ENCODE peak calls at places on chromosomes 7 and 10, in six cellular contexts. Q, T, L, W, V and K are unnamed samples.

GRCh38 chr7:129454249-129454551 is 20.0 kb downstream of the STRIP2 start:
- DNase-seq in Q (no peak), T (no peak), L (peak; percentile 74), W (no peak), V (no peak), K (peak; percentile 57)

GRCh38 chr7:1432411-1433082 is 26.7 kb downstream of the MICALL2 start:
- DNase-seq in Q (peak; percentile 67), T (peak; percentile 85), L (peak; percentile 23), W (peak; percentile 66), V (peak; percentile 73), K (peak; percentile 78)

GRCh38 chr7:104652865-104653264 is 324.5 kb downstream of the LHFPL3 start:
- DNase-seq in Q (no peak), T (no peak), L (no peak), W (no peak), V (no peak), K (no peak)

GRCh38 chr10:61125560-61126250 is 181.7 kb upstream of the RHOBTB1 start:
- DNase-seq in Q (no peak), T (no peak), L (no peak), W (no peak), V (no peak), K (peak; percentile 40)

GRCh38 chr10:132468651-132469050 is 68.9 kb upstream of the INPP5A start:
- DNase-seq in Q (no peak), T (no peak), L (no peak), W (peak; percentile 5), V (no peak), K (no peak)

GRCh38 chr7:467393-467828 is 52.2 kb downstream of the PDGFA start:
- DNase-seq in Q (peak; percentile 10), T (no peak), L (no peak), W (no peak), V (no peak), K (no peak)

GRCh38 chr7:2417981-2418481 is 14.6 kb downstream of the CHST12 start:
- DNase-seq in Q (no peak), T (no peak), L (peak; percentile 35), W (no peak), V (no peak), K (peak; percentile 46)

GRCh38 chr7:17357952-17358351 is 59.5 kb downstream of the AHR start:
- DNase-seq in Q (no peak), T (no peak), L (no peak), W (no peak), V (no peak), K (no peak)

GRCh38 chr7:139079861-139080260 is 29.7 kb downstream of the ZC3HAV1 start:
- DNase-seq in Q (no peak), T (no peak), L (no peak), W (no peak), V (no peak), K (no peak)

GRCh38 chr10:30330512-30331168 is 18.4 kb downstream of the MTPAP start:
- DNase-seq in Q (no peak), T (no peak), L (no peak), W (no peak), V (no peak), K (no peak)

GRCh38 chr7:148793590-148793989 is 90.5 kb downstream of the EZH2 start:
- DNase-seq in Q (no peak), T (no peak), L (no peak), W (no peak), V (no peak), K (no peak)